ENCODE peak calls at places on chromosomes 3 and 15, in four cellular contexts. R is GM12878, S is H1, D is HCT116. B is an unnamed sample.

GRCh38 chr15:27410986-27411385 is 440.0 kb downstream of the GABRG3 start:
- DNase-seq in D (no peak), S (no peak), R (no peak), B (no peak)

GRCh38 chr3:174859109-174859735 is at the start of gene NAALADL2:
- DNase-seq in R (no peak), D (no peak), S (no peak), B (no peak)

GRCh38 chr15:85865070-85865684 is 70.5 kb upstream of the KLHL25 start:
- DNase-seq in S (peak), R (no peak), D (peak), B (peak)

GRCh38 chr3:158347966-158348365 is 223.0 kb upstream of the MLF1 start:
- DNase-seq in R (no peak), S (no peak), D (no peak), B (no peak)

GRCh38 chr15:41570764-41571163 is 11.8 kb downstream of the TYRO3 start:
- DNase-seq in R (no peak), D (no peak), S (no peak), B (no peak)

GRCh38 chr3:73431136-73431933 is 193.4 kb downstream of the PDZRN3 start:
- DNase-seq in S (no peak), R (no peak), D (no peak), B (no peak)

GRCh38 chr15:41790169-41790568 is 15.9 kb downstream of the MAPKBP1 start:
- DNase-seq in R (no peak), S (no peak), D (no peak), B (peak)

GRCh38 chr3:70608434-70608833 is 296.0 kb upstream of the MDFIC2 start:
- DNase-seq in D (no peak), S (no peak), R (no peak), B (no peak)

GRCh38 chr3:107794664-107795443 is 272.1 kb downstream of the BBX start:
- DNase-seq in R (no peak), S (no peak), D (no peak), B (no peak)

GRCh38 chr3:33426630-33427341 is 13.4 kb downstream of the UBP1 start:
- DNase-seq in S (no peak), R (no peak), D (no peak), B (no peak)

GRCh38 chr15:78654272-78654671 is 13.3 kb upstream of the CHRNB4 start:
- DNase-seq in R (no peak), S (no peak), D (no peak), B (no peak)

GRCh38 chr3:186413615-186414415 is 51.8 kb upstream of the DGKG start:
- DNase-seq in D (no peak), S (peak), R (peak), B (no peak)

GRCh38 chr3:96983731-96984130 is 169.3 kb downstream of the EPHA6 start:
- DNase-seq in D (no peak), R (no peak), S (no peak), B (no peak)

GRCh38 chr3:51953445-51953844 is 1.7 kb upstream of the GPR62 start:
- DNase-seq in S (no peak), R (no peak), D (no peak), B (no peak)

GRCh38 chr3:117928836-117929235 is 1105.8 kb downstream of the IGSF11 start:
- DNase-seq in R (no peak), S (no peak), D (no peak), B (no peak)

GRCh38 chr3:125163739-125164601 is 48.6 kb downstream of the SLC12A8 start:
- DNase-seq in D (no peak), S (no peak), R (no peak), B (peak)

GRCh38 chr15:75718326-75718725 is 5.7 kb upstream of the CSPG4 start:
- DNase-seq in S (no peak), R (no peak), D (no peak), B (no peak)

GRCh38 chr3:177196473-177197040 is 725 bp downstream of the TBL1XR1 start:
- DNase-seq in D (no peak), R (no peak), S (peak), B (peak)

GRCh38 chr3:157530637-157531300 is 27.6 kb upstream of the VEPH1 start:
- DNase-seq in S (no peak), R (no peak), D (no peak), B (no peak)

GRCh38 chr15:40493089-40493840 is 22.5 kb downstream of the CHST14 start:
- DNase-seq in S (no peak), R (no peak), D (no peak), B (no peak)

GRCh38 chr3:31610700-31611275 is 78.1 kb downstream of the STT3B start:
- DNase-seq in S (no peak), D (peak), R (no peak), B (peak)

GRCh38 chr15:68224108-68224507 is 5.4 kb downstream of the CLN6 start:
- DNase-seq in R (no peak), S (no peak), D (no peak), B (no peak)

GRCh38 chr15:42704492-42704926 is 32.4 kb downstream of the CDAN1 start:
- DNase-seq in R (peak), D (peak), S (peak), B (peak)

GRCh38 chr15:95866698-95867440 is 463.6 kb upstream of the NR2F2 start:
- DNase-seq in S (no peak), D (no peak), R (no peak), B (no peak)

GRCh38 chr15:41982133-41982930 is 10.0 kb upstream of the EHD4 start:
- DNase-seq in S (no peak), R (no peak), D (no peak), B (no peak)

GRCh38 chr3:38039899-38040261 is 872 bp downstream of the DLEC1 start:
- DNase-seq in R (peak), D (no peak), S (peak), B (peak)

GRCh38 chr3:127784865-127785710 is 37.2 kb downstream of the MGLL start:
- DNase-seq in S (no peak), D (no peak), R (no peak), B (no peak)

GRCh38 chr3:183301937-183302580 is 49.0 kb downstream of the B3GNT5 start:
- DNase-seq in S (no peak), D (no peak), R (no peak), B (no peak)
- TF ChIP-seq EGR1 in S (no peak), D (no peak), R (no peak), B (no peak)

GRCh38 chr3:12663311-12663935 is 494 bp downstream of the RAF1 start:
- DNase-seq in R (no peak), S (no peak), D (no peak), B (peak)

GRCh38 chr3:12663936-12664908 is at the start of gene RAF1:
- DNase-seq in D (peak), S (peak), R (peak), B (peak)

GRCh38 chr3:12661926-12662592 is 1.9 kb downstream of the RAF1 start:
- DNase-seq in S (no peak), R (no peak), D (no peak), B (no peak)

GRCh38 chr3:12660196-12660595 is 3.7 kb downstream of the RAF1 start:
- DNase-seq in S (no peak), R (no peak), D (no peak), B (no peak)

DNA sequence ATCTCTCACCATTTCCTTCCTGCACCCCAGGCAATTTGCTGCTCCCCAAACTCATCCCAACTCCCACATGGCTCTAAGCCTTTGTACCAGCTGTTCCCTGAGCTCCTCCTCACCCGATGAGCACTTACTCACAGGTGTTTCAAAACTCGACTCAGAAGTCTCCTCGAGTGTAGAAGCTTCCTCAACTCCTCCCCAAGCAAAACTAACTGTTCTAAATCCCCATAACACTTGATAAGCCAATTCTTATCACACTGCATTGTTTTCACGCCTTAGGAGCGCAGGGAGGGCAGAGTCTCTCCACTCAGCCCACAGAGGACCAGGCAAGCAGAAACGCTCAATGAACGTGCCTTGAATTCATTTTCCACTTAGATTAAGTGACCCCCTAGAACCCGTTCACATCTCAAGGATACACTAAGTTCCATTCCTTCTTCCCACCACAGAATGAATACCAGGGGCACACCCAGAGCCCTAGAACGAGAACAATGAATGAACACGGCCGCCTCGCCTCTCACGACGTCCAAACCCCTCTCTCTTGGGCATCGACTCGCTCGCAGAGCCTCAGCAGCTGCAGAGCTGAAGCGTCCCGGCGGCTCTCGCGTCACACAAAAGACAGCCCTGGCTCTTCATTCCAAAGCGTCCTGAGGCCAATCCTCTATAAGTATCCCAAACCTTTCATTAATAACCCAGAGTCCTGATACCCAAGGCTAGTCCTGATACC is 1.2 kb downstream of the RAF1 start:
- DNase-seq in D (no peak), S (no peak), R (no peak), B (peak)
- TF ChIP-seq EGR1 in D (no peak), S (no peak), R (no peak), B (no peak)

DNA sequence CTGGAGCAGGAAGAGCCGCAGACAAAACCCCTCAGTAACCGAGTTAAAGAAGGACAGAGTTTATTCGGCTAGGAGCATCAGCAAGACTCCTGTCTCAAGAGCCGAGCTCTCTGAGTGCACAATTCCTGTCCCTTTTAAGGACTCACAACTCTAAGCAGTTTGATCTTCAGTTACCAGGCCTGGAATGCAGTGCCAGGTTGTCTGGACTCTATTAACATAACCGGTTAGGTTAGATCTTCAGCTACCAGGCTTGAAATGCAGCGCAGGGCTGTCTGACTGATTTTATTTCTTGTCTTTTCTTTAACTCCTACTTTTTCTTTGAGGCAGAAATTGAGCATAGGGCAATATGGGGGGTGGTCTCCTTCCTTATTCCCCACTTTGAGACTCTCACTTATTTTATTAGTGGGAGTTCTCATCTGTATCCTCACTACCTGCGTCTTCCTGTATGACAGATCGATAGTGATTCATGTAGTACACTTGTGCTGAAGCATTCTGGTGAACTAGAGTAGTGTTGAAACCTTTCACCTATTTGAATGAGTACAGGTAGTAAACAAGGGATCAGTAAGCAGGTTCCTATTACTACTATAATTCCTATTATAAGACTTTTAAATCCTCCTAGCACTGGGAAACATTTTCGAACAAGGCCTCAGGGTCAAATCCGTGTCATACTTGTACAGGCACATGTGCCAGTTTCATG is 325.0 kb downstream of the CGGBP1 start:
- DNase-seq in R (no peak), D (no peak), S (no peak), B (no peak)
- TF ChIP-seq EGR1 in R (no peak), D (no peak), S (no peak), B (no peak)

DNA sequence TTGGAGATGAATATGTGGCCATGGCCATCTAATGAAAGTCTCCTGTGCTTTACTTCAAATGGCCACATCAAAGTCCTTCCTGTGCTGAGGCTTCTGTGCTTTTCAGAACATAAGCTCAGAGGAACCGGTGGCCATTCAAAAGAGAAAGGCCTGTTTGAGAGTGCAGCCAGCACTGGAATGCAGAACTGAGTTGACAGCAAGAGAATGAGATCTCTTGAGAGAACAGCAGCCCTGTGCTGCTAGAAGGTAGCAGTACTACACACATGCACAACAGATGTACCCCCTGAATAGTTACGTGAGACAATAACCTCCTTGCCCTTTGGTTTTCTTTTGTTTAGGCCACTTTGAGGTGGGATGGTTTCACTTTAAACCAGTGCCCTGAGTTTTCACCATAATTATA is 292.5 kb downstream of the PTPRG start:
- DNase-seq in D (no peak), S (no peak), R (no peak), B (no peak)
- TF ChIP-seq EGR1 in D (no peak), S (no peak), R (no peak), B (no peak)

B was measured in K562.